ENCODE peak calls at places on chromosome 2, in six cellular contexts. T is mesothelial cell of epicardium, A is iris pigment epithelial cell, H is erythroblast, E is M059J, Q is endothelial cell. O is an unnamed sample.

GRCh38 chr2:42781204-42781603 is 11.2 kb downstream of the HAAO start:
- DNase-seq in T (no peak), Q (no peak), H (no peak), E (no peak), A (no peak), O (no peak)

GRCh38 chr2:10007921-10008808 is 35.2 kb upstream of the KLF11 start:
- DNase-seq in A (no peak), Q (no peak), E (no peak), T (no peak), H (no peak), O (no peak)

GRCh38 chr2:146323564-146323963 is 1521.3 kb upstream of the ACVR2A start:
- DNase-seq in T (no peak), H (no peak), E (no peak), Q (no peak), A (no peak), O (no peak)

GRCh38 chr2:100041946-100042345 is 100.4 kb downstream of the AFF3 start:
- DNase-seq in H (no peak), Q (no peak), E (no peak), A (no peak), T (no peak), O (no peak)

GRCh38 chr2:198957183-198957582 is 500.6 kb downstream of the SATB2 start:
- DNase-seq in E (peak; percentile 4), Q (no peak), T (no peak), A (no peak), H (no peak), O (no peak)

GRCh38 chr2:7703523-7704144 is 786.4 kb downstream of the RNF144A start:
- DNase-seq in T (no peak), E (no peak), A (no peak), Q (no peak), H (no peak), O (no peak)

GRCh38 chr2:236171213-236172201 is 3.3 kb upstream of the GBX2 start:
- DNase-seq in A (no peak), T (no peak), H (no peak), E (no peak), Q (no peak), O (peak; percentile 37)

GRCh38 chr2:96860065-96861029 is 2.5 kb upstream of the ANKRD39 start:
- DNase-seq in H (no peak), A (no peak), T (no peak), Q (no peak), E (no peak), O (no peak)

GRCh38 chr2:42495611-42496010 is 1.8 kb upstream of the KCNG3 start:
- DNase-seq in E (no peak), T (no peak), Q (no peak), A (no peak), H (no peak), O (no peak)

GRCh38 chr2:170313636-170314348 is 135.8 kb downstream of the MYO3B start:
- DNase-seq in Q (no peak), H (no peak), E (peak; percentile 14), A (peak; percentile 9), T (no peak), O (no peak)

GRCh38 chr2:48318118-48318517 is 211.8 kb upstream of the STON1 start:
- DNase-seq in E (no peak), H (no peak), A (no peak), Q (no peak), T (no peak), O (no peak)

GRCh38 chr2:65835975-65836549 is 403.7 kb upstream of the SPRED2 start:
- DNase-seq in H (peak; percentile 42), T (no peak), A (no peak), Q (no peak), E (no peak), O (no peak)

GRCh38 chr2:27964067-27964466 is 73.5 kb downstream of the BABAM2 start:
- DNase-seq in H (no peak), E (no peak), A (no peak), Q (no peak), T (no peak), O (no peak)

GRCh38 chr2:88808083-88808482 is 116.6 kb downstream of the RPIA start:
- DNase-seq in Q (no peak), E (no peak), H (no peak), T (no peak), A (no peak), O (no peak)

GRCh38 chr2:139123795-139124194 is 343.6 kb upstream of the NXPH2 start:
- DNase-seq in T (no peak), Q (no peak), E (no peak), H (no peak), A (no peak), O (no peak)

GRCh38 chr2:165743442-165743841 is 50.6 kb downstream of the GALNT3 start:
- DNase-seq in E (no peak), H (no peak), T (no peak), A (no peak), Q (no peak), O (peak; percentile 60)

GRCh38 chr2:219254590-219255219 is 987 bp upstream of the TUBA4A start:
- DNase-seq in H (peak; percentile 67), E (peak; percentile 25), Q (no peak), A (peak; percentile 29), T (no peak), O (peak; percentile 66)

GRCh38 chr2:173048901-173049661 is 26.6 kb upstream of the MAP3K20 start:
- DNase-seq in T (no peak), A (peak; percentile 99), Q (no peak), E (peak; percentile 95), H (peak; percentile 59), O (no peak)

GRCh38 chr2:223797811-223798721 is 39.3 kb downstream of the AP1S3 start:
- DNase-seq in E (peak; percentile 62), T (no peak), Q (peak; percentile 10), H (peak; percentile 11), A (peak; percentile 58), O (peak; percentile 28)

GRCh38 chr2:207408086-207408794 is 121.5 kb upstream of the CREB1 start:
- DNase-seq in A (no peak), E (peak; percentile 68), H (no peak), T (no peak), Q (no peak), O (peak; percentile 13)

GRCh38 chr2:147416099-147416498 is 428.7 kb upstream of the ACVR2A start:
- DNase-seq in T (no peak), H (no peak), Q (no peak), E (peak; percentile 1), A (peak; percentile 2), O (no peak)

GRCh38 chr2:201218780-201219179 is 35.8 kb downstream of the CASP10 start:
- DNase-seq in Q (no peak), T (no peak), H (no peak), A (peak; percentile 31), E (peak; percentile 63), O (no peak)

O was measured in B cell.